ENCODE peak calls at places on chromosomes 16 and 17, in nine cellular contexts. X is ACHN; L is RPMI7951; Y is neuronal stem cell; O is glutamatergic neuron; G is Peyer's patch; U is GM19239; F is GM03348; C is stimulated activated CD4-positive, alpha-beta T cell treated with anti-CD3 and anti-CD28 coated beads, Interleukin-4, amount 100 ng/mL, for 48 hours. W is an unnamed sample.

GRCh38 chr17:54754560-54754959 is 146.1 kb upstream of the TOM1L1 start:
- DNase-seq in X (peak), L (no peak), Y (no peak), O (peak), G (no peak), U (no peak), F (no peak), C (peak), W (peak)

GRCh38 chr16:80309178-80309577 is 231.6 kb upstream of the DYNLRB2 start:
- DNase-seq in X (no peak), L (no peak), Y (no peak), O (no peak), G (no peak), U (no peak), F (no peak), C (no peak), W (no peak)

GRCh38 chr17:50181155-50181554 is 15.3 kb downstream of the SGCA start:
- DNase-seq in X (no peak), L (no peak), Y (no peak), O (no peak), G (no peak), U (no peak), F (no peak), C (no peak), W (no peak)

GRCh38 chr16:2462031-2462866 is 2.3 kb downstream of the TEDC2 start:
- DNase-seq in X (no peak), L (no peak), Y (no peak), O (no peak), G (no peak), U (no peak), F (no peak), C (no peak), W (no peak)

GRCh38 chr16:71367243-71367976 is 8.9 kb downstream of the CALB2 start:
- DNase-seq in X (peak), L (peak), Y (peak), O (peak), G (peak), U (peak), F (peak), C (peak), W (peak)

GRCh38 chr17:67854378-67854777 is 29.1 kb downstream of the BPTF start:
- DNase-seq in X (no peak), L (no peak), Y (no peak), O (no peak), G (no peak), U (no peak), F (no peak), C (no peak), W (no peak)

GRCh38 chr17:30380106-30380420 is 1.3 kb downstream of the CPD start:
- DNase-seq in X (no peak), L (no peak), Y (no peak), O (no peak), G (no peak), U (no peak), F (no peak), C (no peak), W (no peak)

GRCh38 chr17:77604301-77605031 is 354.0 kb upstream of the TNRC6C start:
- DNase-seq in X (no peak), L (no peak), Y (no peak), O (no peak), G (no peak), U (no peak), F (no peak), C (no peak), W (no peak)

GRCh38 chr17:78484300-78485159 is 92.7 kb downstream of the DNAH17 start:
- DNase-seq in X (no peak), L (peak), Y (peak), O (no peak), G (peak), U (peak), F (peak), C (peak), W (peak)

GRCh38 chr17:75094871-75095399 is 7.2 kb downstream of the SLC16A5 start:
- DNase-seq in X (no peak), L (no peak), Y (no peak), O (no peak), G (peak), U (no peak), F (no peak), C (no peak), W (no peak)

GRCh38 chr16:80976946-80977345 is 29.7 kb downstream of the CMC2 start:
- DNase-seq in X (no peak), L (no peak), Y (no peak), O (no peak), G (no peak), U (no peak), F (no peak), C (no peak), W (no peak)

GRCh38 chr17:19386276-19386863 is 620 bp downstream of the MFAP4 start:
- DNase-seq in X (peak), L (peak), Y (no peak), O (peak), G (no peak), U (no peak), F (peak), C (no peak), W (peak)